ENCODE peak calls at places on chromosome 9, in eight cellular contexts. L, I, E, K, Y, H, P and Q are unnamed samples.

GRCh38 chr9:98570663-98571440 is 137.9 kb downstream of the GABBR2 start:
- DNase-seq in L (no peak), I (no peak), E (no peak), K (no peak), Y (peak; percentile 57), H (no peak), P (no peak), Q (no peak)

GRCh38 chr9:117405950-117406705 is 8.7 kb downstream of the ASTN2 start:
- DNase-seq in L (no peak), I (no peak), E (no peak), K (no peak), Y (no peak), H (no peak), P (peak; percentile 10), Q (no peak)

GRCh38 chr9:98083059-98083458 is 26.5 kb downstream of the NANS start:
- DNase-seq in L (no peak), I (no peak), E (no peak), K (no peak), Y (no peak), H (no peak), P (no peak), Q (no peak)

GRCh38 chr9:71446499-71447411 is 321.6 kb downstream of the CEMIP2 start:
- DNase-seq in L (peak; percentile 47), I (no peak), E (no peak), K (peak; percentile 27), Y (peak; percentile 15), H (no peak), P (peak; percentile 4), Q (no peak)

GRCh38 chr9:15513335-15513734 is 2.6 kb upstream of the PSIP1 start:
- DNase-seq in L (peak; percentile 32), I (no peak), E (peak; percentile 41), K (no peak), Y (peak; percentile 19), H (no peak), P (no peak), Q (no peak)

GRCh38 chr9:20526500-20527319 is 95.6 kb downstream of the MLLT3 start:
- DNase-seq in L (peak; percentile 17), I (no peak), E (no peak), K (no peak), Y (no peak), H (no peak), P (no peak), Q (no peak)

GRCh38 chr9:27292646-27293045 is 4.3 kb downstream of the EQTN start:
- DNase-seq in L (no peak), I (no peak), E (no peak), K (no peak), Y (no peak), H (peak; percentile 66), P (no peak), Q (no peak)

GRCh38 chr9:89864257-89864656 is 259.4 kb downstream of the GADD45G start:
- DNase-seq in L (no peak), I (no peak), E (no peak), K (no peak), Y (no peak), H (peak; percentile 53), P (no peak), Q (no peak)

GRCh38 chr9:136019681-136020060 is 58.5 kb upstream of the UBAC1 start:
- DNase-seq in L (no peak), I (peak; percentile 35), E (no peak), K (no peak), Y (no peak), H (peak; percentile 58), P (no peak), Q (no peak)

DNA sequence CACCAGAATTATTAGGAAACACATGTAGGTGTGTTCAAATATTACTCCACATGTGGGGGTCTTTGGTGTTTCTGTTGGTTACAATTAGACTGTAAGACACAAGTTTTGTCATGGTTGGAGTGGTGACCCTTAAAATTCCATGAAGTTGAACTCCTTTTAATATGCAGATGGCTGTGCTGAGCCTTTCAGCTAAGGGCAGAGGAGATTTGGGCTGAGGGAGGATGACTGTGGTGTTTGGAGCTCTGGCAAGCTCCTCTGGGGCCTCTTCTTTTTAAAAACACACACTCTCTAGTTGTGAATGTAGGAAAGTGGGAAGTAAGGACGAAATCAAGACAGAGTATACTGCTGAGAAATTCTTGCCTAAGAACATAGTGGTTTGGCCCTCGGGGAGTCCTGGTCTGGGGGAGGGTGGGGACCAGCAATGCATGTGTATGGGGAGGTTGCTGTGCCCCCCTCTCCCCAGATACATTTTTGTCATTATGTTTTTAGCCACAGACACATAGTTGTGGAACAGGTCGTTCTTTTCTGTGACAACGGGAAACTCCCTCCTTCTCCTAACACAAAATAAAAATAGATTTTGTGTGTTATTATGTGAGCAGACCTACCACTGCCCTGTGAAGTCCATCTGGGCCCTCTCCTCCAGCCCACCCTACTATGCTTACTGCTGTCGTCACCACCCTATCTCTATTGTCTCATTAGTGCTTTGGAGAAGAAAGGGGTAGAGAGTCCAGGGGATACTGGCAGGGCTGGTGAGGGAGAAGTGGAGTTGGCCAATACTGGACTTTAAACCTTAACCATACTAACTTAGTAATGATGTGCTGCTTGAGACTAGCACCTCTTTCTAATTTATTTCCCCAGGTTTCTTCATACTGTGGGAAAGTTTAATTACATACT is 10.0 kb downstream of the SMARCA2 start:
- DNase-seq in L (no peak), I (no peak), E (no peak), K (no peak), Y (no peak), H (no peak), P (no peak), Q (no peak)
- TF ChIP-seq POLR2A in L (no peak), I (no peak), E (no peak), K (no peak), Y (no peak), H (no peak), P (no peak), Q (no peak)

GRCh38 chr9:114303977-114304376 is 18.9 kb upstream of the ORM1 start:
- DNase-seq in L (no peak), I (peak; percentile 27), E (no peak), K (peak; percentile 18), Y (no peak), H (no peak), P (no peak), Q (peak; percentile 52)

GRCh38 chr9:114302727-114303126 is 20.2 kb upstream of the ORM1 start:
- DNase-seq in L (no peak), I (no peak), E (no peak), K (peak; percentile 7), Y (no peak), H (peak; percentile 22), P (no peak), Q (peak; percentile 74)

GRCh38 chr9:114301798-114302565 is 20.9 kb upstream of the ORM1 start:
- DNase-seq in L (no peak), I (peak; percentile 48), E (no peak), K (peak; percentile 24), Y (no peak), H (peak; percentile 55), P (no peak), Q (peak; percentile 77)

GRCh38 chr9:114304416-114305188 is 18.3 kb upstream of the ORM1 start:
- DNase-seq in L (no peak), I (peak; percentile 27), E (no peak), K (peak; percentile 15), Y (no peak), H (no peak), P (no peak), Q (peak; percentile 85)

GRCh38 chr9:114303571-114303970 is 19.3 kb upstream of the ORM1 start:
- DNase-seq in L (no peak), I (no peak), E (no peak), K (peak; percentile 10), Y (no peak), H (no peak), P (no peak), Q (no peak)
- H3K36me3 ChIP-seq in L (peaks cover 90% of the 10 kb centered on the region), I (no peaks in the 10 kb centered on the region), E (no peaks in the 10 kb centered on the region), K (peaks cover 31% of the 10 kb centered on the region), Y (no peaks in the 10 kb centered on the region), H (no peaks in the 10 kb centered on the region), P (no peaks in the 10 kb centered on the region), Q (no peaks in the 10 kb centered on the region)

DNA sequence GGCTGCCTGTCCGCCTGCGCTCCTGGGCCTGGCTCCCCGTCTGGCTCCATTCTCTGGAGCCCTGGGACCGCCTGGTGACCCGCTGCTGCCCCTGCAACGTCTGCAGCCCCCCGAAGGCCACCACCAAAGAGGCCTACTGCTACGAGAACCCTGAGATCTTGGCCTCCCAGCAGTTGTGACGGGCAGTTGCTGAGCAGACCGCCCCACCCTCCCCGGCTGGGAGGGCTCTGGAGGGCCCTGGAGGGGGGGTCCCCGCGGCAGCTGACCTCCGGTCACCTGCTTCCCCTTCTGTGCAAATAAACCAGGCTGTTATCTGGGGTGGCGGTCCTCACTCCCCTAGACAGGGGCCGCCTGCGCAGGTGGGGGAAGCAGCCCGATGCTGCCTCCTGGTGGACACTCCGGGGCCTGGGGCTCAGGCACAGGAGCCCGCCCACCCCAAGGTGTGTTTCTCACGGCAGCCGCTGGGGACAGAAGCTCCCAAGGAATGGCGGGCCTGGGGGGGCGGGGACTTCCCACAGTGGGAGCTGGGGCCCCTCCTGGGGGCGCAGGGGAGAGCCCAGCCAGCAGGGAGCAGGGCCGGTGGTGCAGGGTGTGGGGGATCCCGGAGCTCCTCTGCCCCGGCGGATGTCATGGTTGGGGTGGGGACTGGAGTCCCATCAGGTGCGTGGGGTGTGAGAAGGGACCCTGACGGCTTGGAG is 4.7 kb upstream of the TUBB4B start:
- DNase-seq in L (peak; percentile 87), I (peak; percentile 93), E (no peak), K (peak; percentile 93), Y (peak; percentile 95), H (peak; percentile 93), P (peak; percentile 88), Q (no peak)
- TF ChIP-seq POLR2AphosphoS5 in L (peak; percentile 70), I (no peak), E (peak; percentile 67), K (no peak), Y (peak; percentile 62), H (no peak), P (peak; percentile 74), Q (peak; percentile 49)

GRCh38 chr9:137184881-137185660 is 3.3 kb downstream of the ANAPC2 start:
- DNase-seq in L (no peak), I (no peak), E (no peak), K (no peak), Y (no peak), H (no peak), P (no peak), Q (no peak)

GRCh38 chr9:137182836-137183235 is 5.5 kb downstream of the ANAPC2 start:
- DNase-seq in L (no peak), I (no peak), E (no peak), K (no peak), Y (no peak), H (no peak), P (no peak), Q (no peak)

GRCh38 chr9:137186385-137186784 is 2.0 kb downstream of the ANAPC2 start:
- DNase-seq in L (no peak), I (no peak), E (no peak), K (no peak), Y (no peak), H (no peak), P (no peak), Q (no peak)

GRCh38 chr9:137185921-137186320 is 2.4 kb downstream of the ANAPC2 start:
- DNase-seq in L (no peak), I (no peak), E (no peak), K (no peak), Y (no peak), H (no peak), P (no peak), Q (no peak)

DNA sequence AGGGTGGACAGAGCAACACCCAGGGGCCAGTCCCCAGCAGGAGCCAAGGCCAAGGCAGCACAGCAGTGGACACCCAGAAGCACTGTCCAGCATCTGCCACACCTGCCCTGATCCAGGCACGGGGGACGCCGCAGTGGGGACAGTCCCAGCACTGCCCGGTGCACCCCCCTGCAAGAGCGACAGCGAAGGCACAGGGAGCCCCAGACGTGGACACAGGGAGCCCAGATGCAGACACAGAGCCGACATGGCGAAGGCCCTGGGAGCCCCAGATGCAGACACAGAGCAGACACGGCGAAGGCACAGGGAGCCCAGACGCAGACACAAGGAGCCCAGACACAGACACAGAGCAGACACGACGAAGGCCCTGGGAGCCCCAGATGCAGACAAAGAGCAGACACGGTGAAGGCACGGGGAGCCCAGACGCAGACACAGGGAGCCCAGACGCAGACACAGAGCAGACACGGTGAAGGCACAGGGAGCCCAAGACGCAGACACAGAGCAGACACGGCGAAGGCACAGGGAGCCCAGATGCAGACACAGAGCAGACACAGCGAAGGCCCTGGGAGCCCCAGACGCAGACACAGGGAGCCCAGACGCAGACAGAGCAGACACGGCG is 4.3 kb downstream of the ANAPC2 start:
- DNase-seq in L (no peak), I (no peak), E (no peak), K (no peak), Y (no peak), H (no peak), P (no peak), Q (no peak)
- TF ChIP-seq POLR2A in L (no peak), I (no peak), E (no peak), K (no peak), Y (no peak), H (no peak), P (no peak), Q (no peak)